ENCODE peak calls at places on chromosomes 6 and 20, in five cellular contexts. E is tibial nerve, J is NT2/D1, S is AG10803, G is H7. X is an unnamed sample.

GRCh38 chr6:157790548-157791160 is 32.4 kb upstream of the SNX9 start:
- DNase-seq in E (no peak), J (no peak), S (peak; percentile 54), G (no peak), X (no peak)

GRCh38 chr20:38952153-38952552 is 10.0 kb upstream of the DHX35 start:
- DNase-seq in E (no peak), J (no peak), S (no peak), G (no peak), X (no peak)

GRCh38 chr6:165834613-165835259 is 171.7 kb upstream of the PDE10A start:
- DNase-seq in E (no peak), J (no peak), S (no peak), G (no peak), X (no peak)

GRCh38 chr6:5818959-5819358 is 187.8 kb downstream of the NRN1 start:
- DNase-seq in E (no peak), J (no peak), S (no peak), G (no peak), X (no peak)

GRCh38 chr6:155313602-155314091 is 637 bp downstream of the TFB1M start:
- DNase-seq in E (no peak), J (no peak), S (peak; percentile 7), G (peak; percentile 49), X (no peak)

GRCh38 chr6:112690497-112691202 is 343.5 kb downstream of the RFPL4B start:
- DNase-seq in E (no peak), J (no peak), S (peak; percentile 86), G (no peak), X (no peak)

GRCh38 chr6:147216915-147217314 is 12.7 kb downstream of the STXBP5 start:
- DNase-seq in E (no peak), J (no peak), S (no peak), G (no peak), X (no peak)

GRCh38 chr6:13431861-13432465 is 55.4 kb downstream of the GFOD1 start:
- DNase-seq in E (no peak), J (peak; percentile 27), S (peak; percentile 30), G (peak; percentile 39), X (no peak)

GRCh38 chr6:3687847-3688246 is 63.7 kb downstream of the PXDC1 start:
- DNase-seq in E (no peak), J (no peak), S (no peak), G (no peak), X (no peak)

GRCh38 chr6:142361765-142362540 is 60.1 kb downstream of the ADGRG6 start:
- DNase-seq in E (no peak), J (no peak), S (peak; percentile 97), G (no peak), X (no peak)

GRCh38 chr6:15504581-15505350 is 158.1 kb downstream of the DTNBP1 start:
- DNase-seq in E (peak; percentile 89), J (no peak), S (peak; percentile 98), G (no peak), X (no peak)
- H3K4me3 ChIP-seq in E (peak overlapping the region; percentile 24), J (no peak overlapping the region), S (peak overlapping the region; percentile 48), G (no peak overlapping the region), X (no peak overlapping the region)

GRCh38 chr20:64266988-64267387 is 11.4 kb downstream of the PCMTD2 start:
- DNase-seq in E (no peak), J (no peak), S (no peak), G (no peak), X (no peak)
- H3K4me3 ChIP-seq in E (no peak overlapping the region), J (no peak overlapping the region), S (no peak overlapping the region), G (no peak overlapping the region), X (no peak overlapping the region)

DNA sequence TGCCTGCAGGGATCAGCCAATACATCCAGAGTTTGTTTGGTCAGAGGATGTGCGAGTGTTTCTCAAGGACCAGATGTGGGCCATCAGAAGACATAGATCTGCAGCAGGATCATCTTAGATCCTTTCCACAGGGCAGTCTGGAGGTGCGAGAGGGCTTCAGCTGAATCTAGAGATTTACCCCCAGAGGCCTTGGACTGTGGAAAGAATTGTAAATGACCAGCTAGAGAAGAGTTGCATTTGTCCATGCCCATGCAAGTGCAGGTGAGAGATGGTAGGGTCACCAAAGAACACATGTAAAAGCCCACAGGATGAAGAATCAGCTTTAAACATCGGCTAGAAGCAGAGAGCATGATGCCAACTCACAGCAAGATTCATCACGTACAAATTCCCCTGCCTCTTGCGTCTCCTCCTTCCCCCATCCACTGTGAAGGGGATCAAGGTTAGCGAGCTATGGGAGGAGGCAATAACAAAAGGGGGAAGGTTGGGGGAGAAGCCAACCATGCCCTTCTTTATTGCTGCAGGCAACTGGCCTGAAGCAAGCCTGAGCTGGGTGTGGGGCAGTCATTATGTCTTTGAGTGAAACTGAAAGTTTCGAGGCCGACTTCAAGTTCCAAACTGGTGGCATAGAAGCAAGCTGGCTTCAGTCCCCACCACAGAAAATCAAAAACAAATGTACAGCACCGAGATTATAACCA is 83.5 kb downstream of the SCML4 start:
- DNase-seq in E (no peak), J (no peak), S (peak; percentile 29), G (no peak), X (no peak)
- H3K4me3 ChIP-seq in E (no peak overlapping the region), J (no peak overlapping the region), S (peak overlapping the region; percentile 52), G (no peak overlapping the region), X (no peak overlapping the region)

GRCh38 chr6:28825732-28826293 is 98.0 kb downstream of the TRIM27 start:
- DNase-seq in E (no peak), J (no peak), S (no peak), G (no peak), X (no peak)
- H3K4me3 ChIP-seq in E (no peak overlapping the region), J (peak overlapping the region; percentile 27), S (no peak overlapping the region), G (peak overlapping the region; percentile 11), X (peak overlapping the region; percentile 88)

GRCh38 chr20:52971498-52972189 is 514 bp upstream of the TSHZ2 start:
- DNase-seq in E (no peak), J (no peak), S (no peak), G (no peak), X (no peak)

GRCh38 chr20:52974155-52974554 is 2.0 kb downstream of the TSHZ2 start:
- DNase-seq in E (no peak), J (no peak), S (no peak), G (no peak), X (no peak)

GRCh38 chr20:52972965-52973819 is 1.0 kb downstream of the TSHZ2 start:
- DNase-seq in E (no peak), J (no peak), S (no peak), G (peak; percentile 80), X (peak; percentile 78)

GRCh38 chr20:52975024-52975732 is 3.0 kb downstream of the TSHZ2 start:
- DNase-seq in E (no peak), J (no peak), S (no peak), G (no peak), X (no peak)

DNA sequence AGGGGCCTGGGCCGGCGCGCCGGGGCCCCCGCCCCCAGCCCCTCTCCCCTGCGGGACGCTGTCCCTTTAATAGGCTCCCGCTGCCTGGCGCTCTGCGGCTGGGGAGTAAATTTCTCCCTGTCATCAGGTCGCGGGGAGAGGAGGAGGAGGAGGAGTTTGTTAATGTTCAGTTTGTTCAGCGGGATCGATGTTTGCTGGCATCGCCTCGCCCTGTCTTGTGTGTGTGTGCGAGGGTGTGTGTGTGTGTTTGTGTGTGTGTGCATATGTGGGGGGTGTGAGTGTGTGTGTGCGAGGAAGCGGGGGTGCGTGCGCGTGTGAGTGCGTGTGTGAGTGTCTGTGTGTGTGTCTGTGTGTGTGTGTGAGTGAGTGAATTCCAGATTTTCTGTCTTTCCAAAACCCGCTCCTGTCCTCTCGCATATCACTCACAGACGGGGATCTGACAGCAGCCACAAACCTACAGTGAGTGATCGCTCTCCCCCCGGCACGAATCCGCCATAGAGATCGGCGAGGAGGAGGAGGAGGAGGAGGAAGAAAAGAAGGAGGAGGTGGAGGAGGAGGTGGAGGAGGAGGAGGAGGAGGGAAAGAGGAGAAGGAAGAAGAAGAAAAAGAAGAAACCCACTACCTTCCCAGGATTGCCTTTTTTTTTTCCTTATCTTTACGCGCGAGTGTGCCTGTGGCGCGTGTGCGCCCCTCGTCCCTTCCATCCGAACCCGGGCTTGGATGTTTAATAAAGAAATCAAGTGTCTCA is at the start of gene TSHZ2:
- DNase-seq in E (peak; percentile 55), J (no peak), S (peak; percentile 75), G (peak; percentile 77), X (peak; percentile 70)
- H3K4me3 ChIP-seq in E (peak within 1 kb of the TSS; percentile 41), J (peak within 1 kb of the TSS; percentile 90), S (peak within 1 kb of the TSS; percentile 75), G (peak within 1 kb of the TSS; percentile 50), X (peak within 1 kb of the TSS; percentile 85)

DNA sequence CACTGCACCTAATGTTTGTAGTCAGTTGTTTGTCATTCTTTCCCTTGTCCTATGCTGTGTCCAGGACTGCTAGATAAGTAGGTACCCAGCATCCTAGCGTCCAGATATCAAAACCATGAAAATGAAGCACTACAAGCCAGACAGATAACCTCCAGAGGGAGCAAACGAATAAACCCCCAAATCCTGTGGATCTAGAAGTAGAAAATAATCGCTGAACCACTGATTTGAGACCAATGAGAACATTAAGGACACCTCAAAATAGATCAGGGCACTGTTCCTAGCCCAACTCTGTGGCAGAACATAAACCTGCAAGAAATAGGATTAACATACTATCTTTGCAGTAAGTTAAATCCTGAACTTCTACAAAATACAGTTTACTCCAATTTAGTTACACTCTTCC is 1.1 kb upstream of the KLHL32 start:
- DNase-seq in E (no peak), J (no peak), S (no peak), G (no peak), X (no peak)
- H3K4me3 ChIP-seq in E (no peak overlapping the region), J (peak overlapping the region; percentile 50), S (no peak overlapping the region), G (no peak overlapping the region), X (peak overlapping the region; percentile 84)

GRCh38 chr6:139625998-139626975 is 251.8 kb upstream of the CITED2 start:
- DNase-seq in E (peak; percentile 38), J (no peak), S (peak; percentile 44), G (peak; percentile 15), X (no peak)
- H3K4me3 ChIP-seq in E (no peak overlapping the region), J (no peak overlapping the region), S (no peak overlapping the region), G (no peak overlapping the region), X (no peak overlapping the region)

GRCh38 chr6:113968472-113968871 is 2.5 kb downstream of the HDAC2 start:
- DNase-seq in E (no peak), J (no peak), S (no peak), G (no peak), X (no peak)
- H3K4me3 ChIP-seq in E (no peak overlapping the region), J (no peak overlapping the region), S (peak overlapping the region; percentile 20), G (peak overlapping the region; percentile 0), X (peak overlapping the region; percentile 90)

GRCh38 chr6:6829872-6830683 is 241.6 kb downstream of the LY86 start:
- DNase-seq in E (no peak), J (no peak), S (no peak), G (no peak), X (no peak)
- H3K4me3 ChIP-seq in E (no peak overlapping the region), J (no peak overlapping the region), S (no peak overlapping the region), G (no peak overlapping the region), X (no peak overlapping the region)

X was measured in endodermal cell.